ENCODE peak calls at places on chromosomes 12 and 14, in eight cellular contexts. R, H, G, M, W, X, Z and D are unnamed samples.

GRCh38 chr14:49581961-49582210 is 4.3 kb downstream of the RPS29 start:
- DNase-seq in R (no peak), H (no peak), G (no peak), M (no peak), W (no peak), X (no peak), Z (no peak), D (no peak)

GRCh38 chr12:68508536-68509050 is 102.1 kb upstream of the RAP1B start:
- DNase-seq in R (no peak), H (no peak), G (no peak), M (no peak), W (no peak), X (no peak), Z (no peak), D (no peak)

GRCh38 chr14:63713058-63713457 is 14.8 kb downstream of the SGPP1 start:
- DNase-seq in R (no peak), H (peak; percentile 63), G (peak; percentile 18), M (no peak), W (no peak), X (no peak), Z (no peak), D (no peak)

GRCh38 chr12:40551466-40551865 is 140.8 kb upstream of the CNTN1 start:
- DNase-seq in R (no peak), H (no peak), G (no peak), M (no peak), W (no peak), X (no peak), Z (no peak), D (no peak)

GRCh38 chr14:60845523-60845922 is 111.0 kb downstream of the MNAT1 start:
- DNase-seq in R (no peak), H (no peak), G (no peak), M (peak; percentile 39), W (no peak), X (no peak), Z (no peak), D (peak; percentile 47)

GRCh38 chr12:123971449-123971769 is 1.2 kb downstream of the CCDC92 start:
- DNase-seq in R (no peak), H (no peak), G (no peak), M (no peak), W (no peak), X (no peak), Z (no peak), D (no peak)

GRCh38 chr14:51304956-51305355 is 64.9 kb downstream of the TMX1 start:
- DNase-seq in R (no peak), H (peak; percentile 95), G (peak; percentile 85), M (no peak), W (no peak), X (no peak), Z (no peak), D (no peak)

GRCh38 chr14:75258079-75258802 is 20.4 kb upstream of the FOS start:
- DNase-seq in R (no peak), H (no peak), G (peak; percentile 90), M (no peak), W (peak; percentile 94), X (no peak), Z (peak; percentile 64), D (peak; percentile 35)

GRCh38 chr12:16526693-16527092 is 79.3 kb downstream of the LMO3 start:
- DNase-seq in R (no peak), H (peak; percentile 69), G (peak; percentile 93), M (no peak), W (no peak), X (no peak), Z (no peak), D (no peak)

GRCh38 chr12:127628655-127629054 is 638.3 kb upstream of the TMEM132C start:
- DNase-seq in R (no peak), H (peak; percentile 42), G (no peak), M (no peak), W (no peak), X (no peak), Z (no peak), D (no peak)

GRCh38 chr14:68401320-68401719 is 391.5 kb downstream of the ZFP36L1 start:
- DNase-seq in R (no peak), H (no peak), G (no peak), M (no peak), W (no peak), X (no peak), Z (no peak), D (no peak)

GRCh38 chr14:49971156-49972141 is 78.6 kb downstream of the ARF6 start:
- DNase-seq in R (no peak), H (peak; percentile 43), G (peak; percentile 85), M (peak; percentile 61), W (peak; percentile 75), X (no peak), Z (no peak), D (peak; percentile 72)

GRCh38 chr12:110780448-110780847 is 37.8 kb upstream of the PPP1CC start:
- DNase-seq in R (no peak), H (no peak), G (no peak), M (no peak), W (no peak), X (no peak), Z (no peak), D (no peak)

GRCh38 chr14:92501891-92502351 is 11.7 kb upstream of the RIN3 start:
- DNase-seq in R (no peak), H (peak; percentile 64), G (peak; percentile 56), M (no peak), W (no peak), X (no peak), Z (no peak), D (no peak)

GRCh38 chr12:56723889-56724659 is 1.0 kb downstream of the NACA start:
- DNase-seq in R (no peak), H (peak; percentile 45), G (peak; percentile 88), M (no peak), W (peak; percentile 93), X (peak; percentile 37), Z (peak; percentile 51), D (no peak)

GRCh38 chr12:121860257-121860656 is 1.6 kb upstream of the HPD start:
- DNase-seq in R (no peak), H (no peak), G (no peak), M (no peak), W (no peak), X (no peak), Z (no peak), D (no peak)
- TF ChIP-seq CTCF in R (no peak), H (no peak), G (no peak), M (no peak), W (no peak), X (no peak), Z (no peak), D (no peak)

GRCh38 chr12:89156862-89157262 is 195.4 kb downstream of the DUSP6 start:
- DNase-seq in R (no peak), H (no peak), G (peak; percentile 66), M (no peak), W (no peak), X (no peak), Z (no peak), D (no peak)

GRCh38 chr12:89157413-89157812 is 194.9 kb downstream of the DUSP6 start:
- DNase-seq in R (no peak), H (no peak), G (no peak), M (no peak), W (no peak), X (no peak), Z (no peak), D (no peak)

GRCh38 chr12:89153341-89153740 is 199.0 kb downstream of the DUSP6 start:
- DNase-seq in R (no peak), H (no peak), G (no peak), M (no peak), W (no peak), X (no peak), Z (no peak), D (no peak)

GRCh38 chr12:89156324-89156723 is 196.0 kb downstream of the DUSP6 start:
- DNase-seq in R (no peak), H (no peak), G (peak; percentile 40), M (no peak), W (no peak), X (no peak), Z (no peak), D (no peak)

DNA sequence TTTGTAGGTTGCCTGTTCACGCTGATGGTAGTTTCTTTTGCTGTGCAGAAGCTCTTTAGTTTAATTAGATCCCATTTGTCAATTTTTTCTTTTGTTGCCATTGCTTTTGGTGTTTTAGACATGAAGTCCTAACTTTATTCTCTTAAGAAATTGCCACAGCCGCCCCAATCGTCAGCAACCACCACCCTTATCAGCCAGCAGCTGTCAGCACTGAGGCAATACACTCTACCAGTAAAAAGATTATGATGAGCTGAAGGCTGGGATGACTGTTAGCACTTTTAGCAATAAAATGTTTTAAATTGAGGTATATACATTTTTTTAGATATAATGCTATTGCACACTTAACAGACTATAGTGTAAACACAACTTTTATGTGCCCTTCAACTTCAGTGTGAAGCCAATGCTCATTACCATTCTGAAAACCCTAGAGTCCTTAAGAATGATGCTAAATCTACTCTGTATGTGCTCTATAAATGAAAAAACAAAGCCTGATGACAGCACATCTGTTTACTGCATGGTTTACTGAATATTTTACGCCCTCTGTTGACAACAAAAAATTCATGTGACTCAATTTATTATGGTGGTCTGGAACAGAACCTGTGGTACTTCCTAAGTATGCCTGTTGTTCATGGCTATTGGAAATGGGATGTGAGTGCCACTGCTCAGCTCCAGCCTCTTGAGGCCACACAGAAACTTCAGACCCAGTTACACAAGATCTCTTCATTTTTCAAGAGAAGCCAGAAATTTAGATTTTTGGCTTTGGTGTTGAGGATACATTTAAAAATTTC is 197.4 kb downstream of the DUSP6 start:
- DNase-seq in R (no peak), H (no peak), G (peak; percentile 67), M (no peak), W (peak; percentile 81), X (no peak), Z (no peak), D (no peak)
- TF ChIP-seq CTCF in R (no peak), H (no peak), G (peak; percentile 14), M (no peak), W (no peak), X (no peak), Z (peak; percentile 7), D (no peak)

GRCh38 chr14:22886500-22887259 is 3.7 kb downstream of the REM2 start:
- DNase-seq in R (no peak), H (peak; percentile 74), G (peak; percentile 65), M (peak; percentile 93), W (peak; percentile 93), X (peak; percentile 84), Z (peak; percentile 93), D (peak; percentile 92)
- TF ChIP-seq CTCF in R (no peak), H (no peak), G (no peak), M (no peak), W (no peak), X (no peak), Z (peak; percentile 19), D (peak; percentile 36)

DNA sequence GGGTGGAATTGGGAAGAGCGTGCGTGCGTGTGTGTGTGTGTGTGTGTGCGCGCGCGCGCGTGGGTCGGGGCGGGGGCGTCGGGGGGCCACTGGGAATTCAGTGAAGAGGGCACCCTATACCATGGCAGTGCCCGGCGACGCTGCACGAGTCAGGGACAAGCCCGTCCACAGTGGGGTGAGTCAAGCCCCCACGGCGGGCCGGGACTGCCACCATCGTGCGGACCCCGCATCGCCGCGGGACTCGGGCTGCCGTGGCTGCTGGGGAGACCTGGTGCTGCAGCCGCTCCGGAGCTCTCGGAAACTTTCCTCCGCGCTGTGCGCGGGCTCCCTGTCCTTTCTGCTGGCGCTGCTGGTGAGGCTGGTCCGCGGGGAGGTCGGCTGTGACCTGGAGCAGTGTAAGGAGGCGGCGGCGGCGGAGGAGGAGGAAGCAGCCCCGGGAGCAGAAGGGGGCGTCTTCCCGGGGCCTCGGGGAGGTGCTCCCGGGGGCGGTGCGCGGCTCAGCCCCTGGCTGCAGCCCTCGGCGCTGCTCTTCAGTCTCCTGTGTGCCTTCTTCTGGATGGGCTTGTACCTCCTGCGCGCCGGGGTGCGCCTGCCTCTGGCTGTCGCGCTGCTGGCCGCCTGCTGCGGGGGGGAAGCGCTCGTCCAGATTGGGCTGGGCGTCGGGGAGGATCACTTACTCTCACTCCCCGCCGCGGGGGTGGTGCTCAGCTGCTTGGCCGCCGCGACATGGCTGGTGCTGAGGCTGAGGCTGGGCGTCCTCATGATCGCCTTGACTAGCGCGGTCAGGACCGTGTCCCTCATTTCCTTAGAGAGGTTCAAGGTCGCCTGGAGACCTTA is 1.0 kb downstream of the PDE3A start:
- DNase-seq in R (no peak), H (no peak), G (peak; percentile 89), M (no peak), W (peak; percentile 92), X (peak; percentile 41), Z (peak; percentile 72), D (peak; percentile 35)
- TF ChIP-seq CTCF in R (no peak), H (no peak), G (peak; percentile 28), M (no peak), W (no peak), X (no peak), Z (no peak), D (no peak)